ENCODE peak calls at places on chromosomes 7 and 10, in five cellular contexts. One of them, this sample, is unnamed.

GRCh38 chr10:120749032-120749431 is 102.1 kb upstream of the WDR11 start:
- DNase-seq in tibial nerve: no peak
- DNase-seq in GM06990: no peak
- DNase-seq in AG10803: no peak
- DNase-seq in skeletal muscle cell: no peak
- DNase-seq in this sample: no peak

GRCh38 chr10:119595715-119596515 is 849 bp downstream of the TIAL1 start:
- DNase-seq in GM06990: peak
- DNase-seq in AG10803: peak
- DNase-seq in skeletal muscle cell: no peak
- DNase-seq in tibial nerve: peak
- DNase-seq in this sample: no peak

GRCh38 chr7:1914743-1915142 is 244.7 kb downstream of the ELFN1 start:
- DNase-seq in tibial nerve: no peak
- DNase-seq in skeletal muscle cell: no peak
- DNase-seq in AG10803: no peak
- DNase-seq in GM06990: no peak
- DNase-seq in this sample: no peak

GRCh38 chr7:10579561-10579960 is 394.1 kb upstream of the PHF14 start:
- DNase-seq in AG10803: no peak
- DNase-seq in GM06990: no peak
- DNase-seq in tibial nerve: no peak
- DNase-seq in skeletal muscle cell: no peak
- DNase-seq in this sample: no peak

GRCh38 chr7:9958461-9958860 is 1015.2 kb upstream of the PHF14 start:
- DNase-seq in skeletal muscle cell: no peak
- DNase-seq in GM06990: no peak
- DNase-seq in tibial nerve: no peak
- DNase-seq in AG10803: no peak
- DNase-seq in this sample: no peak

GRCh38 chr10:79438021-79438698 is 7.3 kb downstream of the ZCCHC24 start:
- DNase-seq in AG10803: no peak
- DNase-seq in skeletal muscle cell: no peak
- DNase-seq in GM06990: no peak
- DNase-seq in tibial nerve: no peak
- DNase-seq in this sample: no peak

GRCh38 chr7:42407828-42408227 is 170.8 kb upstream of the GLI3 start:
- DNase-seq in tibial nerve: no peak
- DNase-seq in GM06990: no peak
- DNase-seq in skeletal muscle cell: no peak
- DNase-seq in AG10803: no peak
- DNase-seq in this sample: no peak

GRCh38 chr10:70418229-70418628 is 14.3 kb downstream of the EIF4EBP2 start:
- DNase-seq in AG10803: peak
- DNase-seq in skeletal muscle cell: no peak
- DNase-seq in tibial nerve: no peak
- DNase-seq in GM06990: no peak
- DNase-seq in this sample: no peak

GRCh38 chr7:70355591-70356323 is 757.5 kb downstream of the AUTS2 start:
- DNase-seq in GM06990: no peak
- DNase-seq in skeletal muscle cell: no peak
- DNase-seq in tibial nerve: no peak
- DNase-seq in AG10803: no peak
- DNase-seq in this sample: no peak

GRCh38 chr7:29328050-29328449 is 133.5 kb downstream of the CHN2 start:
- DNase-seq in AG10803: no peak
- DNase-seq in GM06990: no peak
- DNase-seq in tibial nerve: no peak
- DNase-seq in skeletal muscle cell: no peak
- DNase-seq in this sample: no peak

GRCh38 chr7:141585592-141586510 is 34.6 kb downstream of the AGK start:
- DNase-seq in skeletal muscle cell: peak
- DNase-seq in GM06990: peak
- DNase-seq in AG10803: peak
- DNase-seq in tibial nerve: no peak
- DNase-seq in this sample: peak

GRCh38 chr10:45509491-45509890 is 135.5 kb downstream of the ALOX5 start:
- DNase-seq in GM06990: no peak
- DNase-seq in AG10803: no peak
- DNase-seq in tibial nerve: no peak
- DNase-seq in skeletal muscle cell: no peak
- DNase-seq in this sample: no peak

GRCh38 chr7:130363156-130363847 is 17.0 kb upstream of the CPA1 start:
- DNase-seq in AG10803: peak
- DNase-seq in tibial nerve: no peak
- DNase-seq in skeletal muscle cell: peak
- DNase-seq in GM06990: no peak
- DNase-seq in this sample: peak

GRCh38 chr7:14995774-14996173 is 93.2 kb upstream of the DGKB start:
- DNase-seq in AG10803: peak
- DNase-seq in skeletal muscle cell: no peak
- DNase-seq in tibial nerve: no peak
- DNase-seq in GM06990: no peak
- DNase-seq in this sample: no peak

GRCh38 chr10:33484787-33485186 is 150.3 kb upstream of the NRP1 start:
- DNase-seq in GM06990: no peak
- DNase-seq in AG10803: peak
- DNase-seq in tibial nerve: peak
- DNase-seq in skeletal muscle cell: peak
- DNase-seq in this sample: no peak

GRCh38 chr7:139358541-139359365 is 941 bp upstream of the LUC7L2 start:
- DNase-seq in GM06990: peak
- DNase-seq in AG10803: peak
- DNase-seq in skeletal muscle cell: no peak
- DNase-seq in tibial nerve: no peak
- DNase-seq in this sample: peak

GRCh38 chr7:37341033-37341630 is 107.5 kb downstream of the ELMO1 start:
- DNase-seq in AG10803: no peak
- DNase-seq in tibial nerve: no peak
- DNase-seq in skeletal muscle cell: no peak
- DNase-seq in GM06990: peak
- DNase-seq in this sample: no peak
- H3K4me3 ChIP-seq in AG10803: no peak
- H3K4me3 ChIP-seq in tibial nerve: no peak
- H3K4me3 ChIP-seq in skeletal muscle cell: no peak
- H3K4me3 ChIP-seq in GM06990: peak
- H3K4me3 ChIP-seq in this sample: no peak

DNA sequence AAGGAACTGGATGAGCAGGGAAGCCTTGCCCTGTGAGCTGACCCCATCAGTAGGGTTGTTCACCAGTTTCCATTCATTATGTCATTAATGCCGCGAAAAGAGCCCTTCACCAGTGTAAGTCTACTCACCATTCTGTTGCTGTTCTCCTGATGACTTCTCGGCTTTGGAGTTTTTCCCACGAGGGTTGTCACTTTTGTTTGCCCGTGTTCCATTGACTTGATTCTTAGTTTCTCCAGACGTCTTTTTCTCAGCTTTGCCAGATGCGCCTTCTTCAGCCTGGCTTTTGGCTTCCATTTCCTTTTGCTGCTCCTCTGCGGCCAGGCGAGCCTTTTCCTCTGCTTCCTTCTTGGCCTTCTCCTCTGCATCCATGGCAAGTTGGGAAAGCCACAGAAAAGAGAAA is 128.8 kb downstream of the PPP1R17 start:
- DNase-seq in skeletal muscle cell: no peak
- DNase-seq in AG10803: no peak
- DNase-seq in tibial nerve: no peak
- DNase-seq in GM06990: no peak
- DNase-seq in this sample: no peak
- H3K4me3 ChIP-seq in skeletal muscle cell: no peak
- H3K4me3 ChIP-seq in AG10803: no peak
- H3K4me3 ChIP-seq in tibial nerve: no peak
- H3K4me3 ChIP-seq in GM06990: no peak
- H3K4me3 ChIP-seq in this sample: no peak

GRCh38 chr10:101161494-101162299 is 30.6 kb downstream of the TLX1 start:
- DNase-seq in skeletal muscle cell: peak
- DNase-seq in AG10803: peak
- DNase-seq in tibial nerve: peak
- DNase-seq in GM06990: no peak
- DNase-seq in this sample: peak
- H3K4me3 ChIP-seq in skeletal muscle cell: peak
- H3K4me3 ChIP-seq in AG10803: peak
- H3K4me3 ChIP-seq in tibial nerve: no peak
- H3K4me3 ChIP-seq in GM06990: no peak
- H3K4me3 ChIP-seq in this sample: peak

GRCh38 chr7:30841801-30842541 is 69.7 kb upstream of the AQP1 start:
- DNase-seq in tibial nerve: no peak
- DNase-seq in GM06990: no peak
- DNase-seq in skeletal muscle cell: no peak
- DNase-seq in AG10803: no peak
- DNase-seq in this sample: no peak
- H3K4me3 ChIP-seq in tibial nerve: no peak
- H3K4me3 ChIP-seq in GM06990: no peak
- H3K4me3 ChIP-seq in skeletal muscle cell: no peak
- H3K4me3 ChIP-seq in AG10803: no peak
- H3K4me3 ChIP-seq in this sample: no peak

GRCh38 chr7:12436896-12437535 is 33.4 kb upstream of the VWDE start:
- DNase-seq in GM06990: no peak
- DNase-seq in skeletal muscle cell: peak
- DNase-seq in tibial nerve: no peak
- DNase-seq in AG10803: peak
- DNase-seq in this sample: no peak

GRCh38 chr7:12434012-12434642 is 30.5 kb upstream of the VWDE start:
- DNase-seq in skeletal muscle cell: no peak
- DNase-seq in tibial nerve: no peak
- DNase-seq in GM06990: no peak
- DNase-seq in AG10803: no peak
- DNase-seq in this sample: no peak

GRCh38 chr7:12436126-12436525 is 32.5 kb upstream of the VWDE start:
- DNase-seq in AG10803: no peak
- DNase-seq in GM06990: no peak
- DNase-seq in tibial nerve: no peak
- DNase-seq in skeletal muscle cell: peak
- DNase-seq in this sample: no peak

DNA sequence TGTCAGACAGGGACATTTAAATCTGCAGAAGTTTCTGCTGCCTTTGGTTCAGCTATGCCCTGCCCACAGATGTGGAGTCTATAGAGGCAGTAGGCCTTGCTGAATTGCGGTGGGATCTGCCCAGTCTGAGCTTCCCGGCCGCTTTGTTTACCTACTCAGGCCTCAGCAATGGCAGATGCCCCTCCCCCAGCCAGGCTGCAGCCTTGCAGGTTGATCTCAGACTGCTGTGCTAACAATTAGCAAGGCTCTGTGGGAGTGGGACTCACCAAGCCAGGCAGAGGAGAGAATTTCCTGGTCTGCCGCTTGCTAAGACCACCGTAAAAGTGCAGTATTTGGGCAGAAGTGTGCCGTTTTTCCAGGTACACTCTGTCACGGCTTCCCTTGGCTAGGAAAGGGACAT is 28.2 kb upstream of the VWDE start:
- DNase-seq in AG10803: no peak
- DNase-seq in skeletal muscle cell: no peak
- DNase-seq in GM06990: no peak
- DNase-seq in tibial nerve: no peak
- DNase-seq in this sample: no peak
- H3K4me3 ChIP-seq in AG10803: no peak
- H3K4me3 ChIP-seq in skeletal muscle cell: no peak
- H3K4me3 ChIP-seq in GM06990: no peak
- H3K4me3 ChIP-seq in tibial nerve: no peak
- H3K4me3 ChIP-seq in this sample: no peak

GRCh38 chr10:100830728-100831110 is 82.0 kb upstream of the SLF2 start:
- DNase-seq in AG10803: no peak
- DNase-seq in skeletal muscle cell: no peak
- DNase-seq in tibial nerve: no peak
- DNase-seq in GM06990: no peak
- DNase-seq in this sample: no peak
- H3K4me3 ChIP-seq in AG10803: no peak
- H3K4me3 ChIP-seq in skeletal muscle cell: no peak
- H3K4me3 ChIP-seq in tibial nerve: no peak
- H3K4me3 ChIP-seq in GM06990: no peak
- H3K4me3 ChIP-seq in this sample: no peak

DNA sequence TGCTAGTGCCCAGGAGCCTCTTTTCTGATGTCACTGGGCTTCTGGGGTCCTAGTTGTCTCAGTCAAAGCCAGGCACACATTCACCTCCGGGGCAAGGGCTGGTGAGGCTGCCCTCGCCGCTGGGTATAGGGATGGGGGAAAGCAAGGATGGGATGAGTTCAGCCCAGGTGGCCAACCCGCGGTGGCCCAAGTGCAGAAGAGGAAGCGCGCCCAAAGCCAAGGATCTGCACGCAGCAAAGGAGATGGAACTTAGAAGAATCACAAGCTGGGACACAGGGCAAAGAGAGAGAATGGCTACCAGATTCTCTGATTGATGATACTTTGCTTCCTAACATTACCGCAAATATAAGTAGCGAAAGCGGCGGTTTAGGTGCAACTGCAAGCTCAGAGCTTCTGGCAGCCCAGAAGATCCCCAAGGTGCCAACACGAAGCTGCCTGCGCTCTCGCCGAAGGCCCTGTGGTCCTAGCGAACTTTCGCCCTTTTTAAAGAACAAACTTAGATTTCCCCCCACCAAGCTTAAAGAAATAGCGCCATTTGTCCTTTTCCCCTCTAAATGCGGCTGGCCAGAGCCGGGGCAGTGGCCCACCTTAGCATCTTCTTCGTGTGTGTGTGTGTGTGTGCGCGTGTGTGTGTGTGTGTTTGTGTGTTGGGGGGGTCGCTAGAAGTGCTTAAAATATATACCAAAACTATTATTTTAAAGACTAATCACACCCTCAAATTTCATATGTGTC is 911 bp upstream of the MKX start:
- DNase-seq in tibial nerve: no peak
- DNase-seq in skeletal muscle cell: no peak
- DNase-seq in GM06990: peak
- DNase-seq in AG10803: no peak
- DNase-seq in this sample: no peak
- H3K4me3 ChIP-seq in tibial nerve: peak
- H3K4me3 ChIP-seq in skeletal muscle cell: peak
- H3K4me3 ChIP-seq in GM06990: no peak
- H3K4me3 ChIP-seq in AG10803: peak
- H3K4me3 ChIP-seq in this sample: peak

DNA sequence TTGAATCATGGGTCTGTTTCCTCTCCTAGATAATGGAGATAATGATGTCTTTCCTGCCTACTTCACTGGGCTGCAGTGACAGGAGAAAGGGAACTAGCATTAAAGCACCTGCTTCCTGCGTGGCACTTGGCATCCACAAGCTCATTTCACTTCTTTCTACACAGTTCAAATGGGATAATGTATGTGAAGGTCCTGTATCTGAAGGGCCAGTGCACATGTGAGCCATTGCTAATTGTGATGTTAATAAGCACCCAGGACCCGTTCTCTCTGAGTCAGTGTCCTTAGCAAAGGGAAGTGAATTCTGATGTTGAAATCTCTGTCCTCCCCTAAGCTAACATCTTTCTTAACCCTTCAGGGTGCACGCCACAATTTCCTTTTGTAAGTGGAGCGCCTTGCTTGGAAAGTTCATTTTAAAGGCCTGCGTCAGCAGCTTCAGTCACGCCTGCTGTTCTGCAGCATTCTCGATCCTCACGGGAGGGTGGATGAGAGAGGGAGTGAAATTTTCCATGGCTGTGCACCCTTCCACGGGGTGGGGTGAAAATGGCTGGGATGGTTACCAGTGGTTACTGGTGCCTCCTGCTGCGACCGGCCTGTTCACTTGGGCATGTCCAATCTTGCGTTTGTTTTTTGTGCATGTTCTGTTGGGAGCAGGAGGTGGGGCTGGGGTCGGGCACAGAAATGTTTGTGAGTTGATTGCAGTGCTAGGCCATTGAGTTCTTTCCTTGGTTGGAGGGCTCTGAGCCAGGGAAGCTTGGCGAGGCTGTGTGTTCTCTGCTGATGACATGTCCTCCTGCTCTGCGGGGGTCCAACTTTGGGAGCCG is 59.2 kb downstream of the HK1 start:
- DNase-seq in GM06990: no peak
- DNase-seq in tibial nerve: no peak
- DNase-seq in AG10803: peak
- DNase-seq in skeletal muscle cell: peak
- DNase-seq in this sample: peak
- H3K4me3 ChIP-seq in GM06990: no peak
- H3K4me3 ChIP-seq in tibial nerve: no peak
- H3K4me3 ChIP-seq in AG10803: no peak
- H3K4me3 ChIP-seq in skeletal muscle cell: no peak
- H3K4me3 ChIP-seq in this sample: no peak

GRCh38 chr10:128047991-128048826 is 78.0 kb downstream of the MKI67 start:
- DNase-seq in tibial nerve: no peak
- DNase-seq in skeletal muscle cell: no peak
- DNase-seq in AG10803: no peak
- DNase-seq in GM06990: peak
- DNase-seq in this sample: no peak
- H3K4me3 ChIP-seq in tibial nerve: peak
- H3K4me3 ChIP-seq in skeletal muscle cell: no peak
- H3K4me3 ChIP-seq in AG10803: no peak
- H3K4me3 ChIP-seq in GM06990: peak
- H3K4me3 ChIP-seq in this sample: no peak